ENCODE peak calls at places on chromosomes 16 and 17, in five cellular contexts. M is A549, A is upper lobe of right lung, T is heart right ventricle, H is GM23338. C is an unnamed sample.
A peak's percentile ranks its signal among the peaks of the same experiment; 100 is the strongest.

GRCh38 chr16:22161999-22162657 is at the start of gene SDR42E2:
- DNase-seq in M (no peak), A (peak; percentile 72), T (no peak), H (peak; percentile 89), C (no peak)

GRCh38 chr16:69270395-69270794 is 40.8 kb upstream of the VPS4A start:
- DNase-seq in M (no peak), A (no peak), T (no peak), H (no peak), C (no peak)

GRCh38 chr16:27402964-27403600 is 1.1 kb downstream of the IL21R start:
- DNase-seq in M (no peak), A (no peak), T (no peak), H (no peak), C (peak; percentile 54)

GRCh38 chr16:89066746-89067145 is 26.9 kb upstream of the ACSF3 start:
- DNase-seq in M (no peak), A (no peak), T (no peak), H (no peak), C (no peak)

GRCh38 chr17:63930951-63931575 is 1.1 kb downstream of the CD79B start:
- DNase-seq in M (no peak), A (peak; percentile 79), T (peak; percentile 77), H (peak; percentile 72), C (no peak)

GRCh38 chr16:67404740-67405226 is 11.5 kb upstream of the TPPP3 start:
- DNase-seq in M (no peak), A (no peak), T (no peak), H (no peak), C (no peak)

GRCh38 chr17:77332981-77333685 is 192.4 kb downstream of the SEC14L1 start:
- DNase-seq in M (no peak), A (peak; percentile 16), T (no peak), H (no peak), C (peak; percentile 89)

GRCh38 chr17:64455993-64456885 is 7.3 kb downstream of the MILR1 start:
- DNase-seq in M (no peak), A (no peak), T (no peak), H (no peak), C (no peak)

GRCh38 chr17:55727920-55728319 is 5.3 kb upstream of the TMEM100 start:
- DNase-seq in M (no peak), A (no peak), T (no peak), H (no peak), C (no peak)

GRCh38 chr17:70924776-70925175 is 755.4 kb downstream of the KCNJ2 start:
- DNase-seq in M (no peak), A (no peak), T (no peak), H (no peak), C (no peak)

GRCh38 chr17:8877984-8878383 is 10.5 kb upstream of the PIK3R6 start:
- DNase-seq in M (no peak), A (no peak), T (no peak), H (no peak), C (no peak)

GRCh38 chr17:8883353-8883752 is 15.9 kb upstream of the PIK3R6 start:
- DNase-seq in M (no peak), A (no peak), T (no peak), H (no peak), C (no peak)

GRCh38 chr17:8884336-8884990 is 17.0 kb upstream of the PIK3R6 start:
- DNase-seq in M (no peak), A (no peak), T (no peak), H (no peak), C (no peak)

GRCh38 chr17:8880466-8880865 is 13.0 kb upstream of the PIK3R6 start:
- DNase-seq in M (no peak), A (no peak), T (no peak), H (no peak), C (no peak)

DNA sequence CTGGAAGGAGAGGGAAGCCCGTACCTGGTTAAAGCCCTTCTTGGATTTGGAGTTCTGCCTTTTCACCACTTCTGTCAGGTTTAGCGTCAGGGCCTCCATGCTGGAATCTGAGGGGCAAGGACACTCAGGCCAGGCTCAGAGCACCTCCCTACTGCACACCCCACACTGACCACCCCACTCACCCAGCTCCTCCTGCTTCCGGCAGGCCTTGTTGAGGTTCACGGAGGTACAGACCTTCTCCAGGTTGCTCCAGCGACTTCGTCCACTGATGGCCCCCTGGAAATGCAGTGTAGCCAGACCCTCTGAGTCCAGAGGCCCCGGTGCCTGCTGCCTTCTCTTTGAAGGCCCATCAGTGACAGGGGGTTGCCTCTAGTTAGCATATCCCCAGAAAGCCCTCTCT is 14.1 kb upstream of the PIK3R6 start:
- DNase-seq in M (no peak), A (no peak), T (no peak), H (no peak), C (no peak)
- H3K4me1 ChIP-seq in M (no peaks in the 10 kb centered on the region), A (no peaks in the 10 kb centered on the region), T (no peaks in the 10 kb centered on the region), H (no peaks in the 10 kb centered on the region), C (no peaks in the 10 kb centered on the region)

DNA sequence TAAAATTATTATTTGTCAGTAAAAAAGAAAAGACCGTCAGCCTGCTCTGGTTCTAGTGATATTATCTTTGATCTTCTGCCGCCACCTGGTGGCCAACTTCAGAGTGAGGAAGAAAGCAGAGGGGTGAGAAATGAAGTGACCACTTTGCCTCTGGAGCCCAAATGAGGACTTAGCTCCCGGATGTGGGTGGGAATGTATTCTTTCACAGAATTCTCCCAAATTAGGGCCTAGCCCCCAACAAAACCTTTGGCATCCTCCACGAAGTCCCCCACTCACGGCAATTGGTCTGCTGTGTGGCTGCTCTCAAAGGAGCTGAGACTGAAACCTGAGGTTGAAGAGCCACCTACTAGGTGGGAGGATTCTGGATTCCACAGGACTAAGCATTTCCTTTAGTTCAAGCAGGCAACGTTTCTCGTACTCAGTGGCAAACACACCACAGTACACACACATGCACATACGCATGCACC is 4.9 kb upstream of the ZNF267 start:
- DNase-seq in M (peak; percentile 66), A (peak; percentile 80), T (peak; percentile 63), H (peak; percentile 77), C (peak; percentile 85)
- H3K4me3 ChIP-seq in M (no peak overlapping the region), A (no peak overlapping the region), T (no peak overlapping the region), H (no peak overlapping the region), C (no peak overlapping the region)

GRCh38 chr17:48125829-48126612 is 18.5 kb downstream of the SNX11 start:
- DNase-seq in M (no peak), A (no peak), T (no peak), H (no peak), C (no peak)

GRCh38 chr17:48127371-48128051 is 19.9 kb downstream of the SNX11 start:
- DNase-seq in M (peak; percentile 61), A (no peak), T (no peak), H (no peak), C (peak; percentile 36)

GRCh38 chr17:48121921-48122650 is 14.5 kb downstream of the SNX11 start:
- DNase-seq in M (no peak), A (no peak), T (no peak), H (no peak), C (no peak)

GRCh38 chr17:48123111-48123510 is 15.5 kb downstream of the SNX11 start:
- DNase-seq in M (no peak), A (no peak), T (no peak), H (peak; percentile 62), C (peak; percentile 70)

DNA sequence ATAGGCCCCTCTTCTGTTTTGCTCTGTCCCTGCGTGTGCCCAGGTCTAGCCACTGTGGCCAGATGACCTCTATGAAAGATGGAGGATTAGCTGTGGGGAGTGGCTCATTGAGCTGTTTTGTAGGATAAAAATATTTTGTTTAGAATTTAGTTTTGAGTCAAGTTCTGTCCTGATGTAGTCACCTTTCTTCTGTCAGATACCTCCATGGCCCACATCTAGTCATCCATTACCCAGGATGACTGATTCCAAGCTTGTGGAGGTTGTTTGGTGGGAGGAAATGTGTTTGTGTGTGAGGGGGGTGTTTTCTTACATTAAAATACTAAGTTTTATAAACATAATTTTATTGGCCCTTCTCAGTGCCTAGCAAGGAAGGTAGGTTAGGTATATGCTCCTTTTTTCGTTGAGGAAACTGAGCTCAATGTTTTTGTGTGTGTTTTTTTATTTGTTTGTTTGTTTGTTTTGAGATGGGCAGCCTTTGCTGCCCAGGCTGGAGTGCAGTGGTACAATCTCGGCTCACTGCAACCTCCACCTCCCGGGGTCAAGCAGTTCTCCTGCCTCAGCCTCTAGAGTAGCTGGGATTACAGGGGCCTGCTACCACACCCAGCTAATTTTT is 16.3 kb downstream of the SNX11 start:
- DNase-seq in M (no peak), A (no peak), T (no peak), H (no peak), C (no peak)
- H3K27ac ChIP-seq in M (no peak overlapping the region), A (no peak overlapping the region), T (no peak overlapping the region), H (no peak overlapping the region), C (no peak overlapping the region)

DNA sequence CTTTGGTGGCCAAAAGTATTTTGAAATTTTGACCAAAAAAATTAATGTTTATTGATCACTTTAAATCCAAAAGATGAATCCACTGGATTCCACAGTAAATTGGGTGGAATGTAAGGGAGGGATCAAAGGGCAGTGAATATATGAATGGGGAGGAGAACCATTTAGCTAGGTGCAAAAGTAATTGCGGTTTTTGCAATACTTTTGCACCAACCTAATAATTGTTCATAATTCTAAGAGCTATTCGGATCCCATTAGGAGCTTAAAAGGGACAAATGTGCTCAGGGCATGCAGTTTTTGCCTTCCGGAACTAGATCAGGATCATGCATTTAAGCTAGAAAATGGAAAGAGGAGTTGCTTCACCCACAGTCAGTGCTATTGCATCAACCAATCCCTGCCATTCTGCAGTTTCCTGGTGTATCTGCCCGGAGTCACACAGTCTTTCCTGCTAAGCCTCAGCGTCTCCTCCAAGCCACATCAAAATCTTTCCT is at the start of gene LPO:
- DNase-seq in M (no peak), A (no peak), T (no peak), H (no peak), C (no peak)
- H3K4me1 ChIP-seq in M (no peaks in the 10 kb centered on the region), A (no peaks in the 10 kb centered on the region), T (no peaks in the 10 kb centered on the region), H (no peaks in the 10 kb centered on the region), C (no peaks in the 10 kb centered on the region)

DNA sequence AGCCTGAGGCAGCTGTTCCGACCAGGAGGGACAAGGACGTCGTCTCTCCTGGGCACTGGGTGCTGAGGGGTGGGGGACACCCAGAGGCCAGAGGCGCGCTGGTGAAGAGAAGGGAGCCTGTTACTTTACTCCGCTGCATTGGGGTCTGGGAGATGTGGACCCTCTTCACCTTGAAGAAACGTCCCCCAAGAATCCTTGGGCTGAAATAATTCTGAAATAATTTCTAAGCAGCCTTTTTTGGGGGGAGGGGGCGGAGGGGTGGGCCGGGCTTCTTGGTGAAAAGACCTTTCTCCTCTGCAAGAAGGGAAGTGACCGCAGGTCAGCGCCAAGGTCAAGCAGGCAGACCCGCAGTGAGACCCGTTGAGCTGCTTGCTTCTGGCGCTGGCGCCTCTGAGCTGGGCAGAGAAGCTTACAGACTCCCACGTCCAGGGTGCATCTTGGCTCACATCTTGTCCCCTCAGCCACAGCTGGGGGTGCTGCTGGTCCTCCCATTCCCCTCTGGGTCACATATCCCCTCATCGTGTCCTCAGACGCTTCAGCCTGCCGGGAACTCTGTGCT is 1.1 kb downstream of the SYT17 start:
- DNase-seq in M (no peak), A (no peak), T (peak; percentile 18), H (peak; percentile 17), C (peak; percentile 81)
- H3K4me3 ChIP-seq in M (peak overlapping the region; percentile 84), A (peak overlapping the region; percentile 66), T (no peak overlapping the region), H (peak overlapping the region; percentile 89), C (peak overlapping the region; percentile 77)

DNA sequence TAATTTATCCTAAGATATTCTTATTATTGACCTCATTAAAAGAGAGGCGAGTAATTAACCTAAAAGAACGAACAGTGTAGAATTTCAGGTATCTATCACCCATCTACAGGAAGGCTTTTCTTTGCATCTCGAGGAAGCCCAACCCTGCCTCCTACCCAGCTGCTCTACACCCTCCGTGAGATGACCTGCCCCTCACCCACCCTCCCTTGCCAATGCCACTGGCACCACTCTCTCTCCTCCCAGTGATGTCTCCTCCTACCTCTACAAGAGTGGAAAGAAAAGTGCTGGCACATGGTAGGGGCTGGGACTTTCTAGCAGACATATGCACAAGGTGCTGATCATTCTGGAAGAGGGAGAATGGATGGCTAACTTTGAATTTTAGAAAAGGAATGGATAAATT is 22.9 kb upstream of the FOXJ1 start:
- DNase-seq in M (no peak), A (no peak), T (no peak), H (peak; percentile 10), C (no peak)
- H3K27ac ChIP-seq in M (no peak overlapping the region), A (no peak overlapping the region), T (no peak overlapping the region), H (peak overlapping the region; percentile 7), C (peak overlapping the region; percentile 11)